ENCODE peak calls at places on chromosome 14, in ten cellular contexts. A is stimulated activated CD4-positive, alpha-beta T cell treated with anti-CD3 and anti-CD28 coated beads, Interleukin-12 subunit alpha, Interleukin-12 subunit beta, amount 100 ng/mL, for 24 hours; Y is fibroblast of mammary gland; B is GM10248; K is HFFc6; Q is Calu3; F is fibroblast of the aortic adventitia; L is GM04504; Z is NCI-H1694; N is CD8-positive, alpha-beta memory T cell. E is an unnamed sample.

GRCh38 chr14:91032250-91032649 is 28.2 kb downstream of the RPS6KA5 start:
- DNase-seq in A (no peak), Y (no peak), B (no peak), K (no peak), Q (no peak), F (peak; percentile 19), L (no peak), Z (no peak), N (no peak), E (no peak)

GRCh38 chr14:23373041-23373440 is 432 bp downstream of the IL25 start:
- DNase-seq in A (no peak), Y (no peak), B (no peak), K (no peak), Q (no peak), F (no peak), L (no peak), Z (no peak), N (no peak), E (no peak)

GRCh38 chr14:100330396-100330931 is 7.3 kb downstream of the SLC25A47 start:
- DNase-seq in A (no peak), Y (no peak), B (no peak), K (no peak), Q (no peak), F (no peak), L (no peak), Z (no peak), N (no peak), E (no peak)

GRCh38 chr14:42130809-42131208 is 524.1 kb downstream of the LRFN5 start:
- DNase-seq in A (no peak), Y (peak; percentile 27), B (no peak), K (no peak), Q (no peak), F (peak; percentile 9), L (no peak), Z (no peak), N (no peak), E (no peak)

GRCh38 chr14:65478596-65478995 is 66.1 kb downstream of the FUT8 start:
- DNase-seq in A (no peak), Y (peak; percentile 38), B (no peak), K (peak; percentile 48), Q (no peak), F (peak; percentile 59), L (no peak), Z (no peak), N (no peak), E (peak; percentile 38)

GRCh38 chr14:28240909-28241308 is 525.7 kb upstream of the FOXG1 start:
- DNase-seq in A (no peak), Y (no peak), B (no peak), K (no peak), Q (no peak), F (no peak), L (no peak), Z (no peak), N (no peak), E (no peak)

GRCh38 chr14:47626151-47627035 is 49.0 kb downstream of the MDGA2 start:
- DNase-seq in A (no peak), Y (no peak), B (no peak), K (no peak), Q (no peak), F (no peak), L (no peak), Z (no peak), N (no peak), E (no peak)

GRCh38 chr14:75533791-75534190 is 11.5 kb downstream of the BATF start:
- DNase-seq in A (no peak), Y (no peak), B (no peak), K (no peak), Q (no peak), F (no peak), L (no peak), Z (no peak), N (no peak), E (no peak)

GRCh38 chr14:50063876-50064420 is 52.4 kb downstream of the VCPKMT start:
- DNase-seq in A (no peak), Y (no peak), B (no peak), K (no peak), Q (no peak), F (no peak), L (no peak), Z (no peak), N (no peak), E (no peak)

GRCh38 chr14:93036652-93037341 is 78.9 kb downstream of the ITPK1 start:
- DNase-seq in A (no peak), Y (peak; percentile 34), B (no peak), K (no peak), Q (peak; percentile 49), F (peak; percentile 54), L (no peak), Z (no peak), N (no peak), E (peak; percentile 36)

GRCh38 chr14:68506021-68506644 is 286.7 kb downstream of the ZFP36L1 start:
- DNase-seq in A (no peak), Y (peak; percentile 63), B (no peak), K (peak; percentile 72), Q (no peak), F (peak; percentile 64), L (peak; percentile 67), Z (no peak), N (no peak), E (peak; percentile 68)

GRCh38 chr14:101813171-101813759 is 51.8 kb downstream of the PPP2R5C start:
- DNase-seq in A (no peak), Y (peak; percentile 33), B (no peak), K (no peak), Q (no peak), F (peak; percentile 46), L (no peak), Z (no peak), N (no peak), E (peak; percentile 49)

GRCh38 chr14:65159281-65160062 is 57.2 kb upstream of the MAX start:
- DNase-seq in A (no peak), Y (no peak), B (peak; percentile 73), K (no peak), Q (no peak), F (no peak), L (no peak), Z (no peak), N (no peak), E (no peak)

GRCh38 chr14:100900837-100901390 is 2.6 kb downstream of the RTL1 start:
- DNase-seq in A (no peak), Y (no peak), B (no peak), K (no peak), Q (peak; percentile 68), F (no peak), L (no peak), Z (peak; percentile 72), N (no peak), E (peak; percentile 47)

GRCh38 chr14:52259452-52259851 is 8.0 kb upstream of the PTGDR start:
- DNase-seq in A (no peak), Y (no peak), B (no peak), K (no peak), Q (no peak), F (no peak), L (no peak), Z (no peak), N (no peak), E (no peak)